ENCODE peak calls at places on chromosomes 4 and X, in six cellular contexts. One of them, this sample, is unnamed.

GRCh38 chrX:74514384-74514783 is 93.1 kb downstream of the SLC16A2 start:
- DNase-seq in endodermal cell: peak
- DNase-seq in kidney: no peak
- DNase-seq in GM23248: no peak
- DNase-seq in neural progenitor cell: no peak
- DNase-seq in IMR-90: no peak
- DNase-seq in this sample: no peak

GRCh38 chr4:110458494-110459266 is 17.3 kb upstream of the ENPEP start:
- DNase-seq in GM23248: no peak
- DNase-seq in IMR-90: no peak
- DNase-seq in endodermal cell: no peak
- DNase-seq in kidney: no peak
- DNase-seq in neural progenitor cell: no peak
- DNase-seq in this sample: no peak

GRCh38 chr4:86359944-86360478 is at the start of gene MAPK10:
- DNase-seq in neural progenitor cell: peak
- DNase-seq in GM23248: peak
- DNase-seq in IMR-90: peak
- DNase-seq in kidney: peak
- DNase-seq in endodermal cell: peak
- DNase-seq in this sample: peak

GRCh38 chr4:155854597-155855226 is 11.4 kb downstream of the ASIC5 start:
- DNase-seq in neural progenitor cell: peak
- DNase-seq in IMR-90: peak
- DNase-seq in kidney: no peak
- DNase-seq in endodermal cell: no peak
- DNase-seq in GM23248: peak
- DNase-seq in this sample: no peak

GRCh38 chrX:17459008-17459407 is 84.0 kb downstream of the NHS start:
- DNase-seq in kidney: no peak
- DNase-seq in endodermal cell: no peak
- DNase-seq in IMR-90: peak
- DNase-seq in neural progenitor cell: no peak
- DNase-seq in GM23248: peak
- DNase-seq in this sample: no peak

GRCh38 chr4:184933311-184933710 is 85.0 kb upstream of the HELT start:
- DNase-seq in GM23248: no peak
- DNase-seq in IMR-90: no peak
- DNase-seq in neural progenitor cell: no peak
- DNase-seq in endodermal cell: no peak
- DNase-seq in kidney: no peak
- DNase-seq in this sample: no peak

GRCh38 chr4:57109847-57110634 is at the start of gene IGFBP7:
- DNase-seq in GM23248: peak
- DNase-seq in IMR-90: no peak
- DNase-seq in endodermal cell: peak
- DNase-seq in neural progenitor cell: peak
- DNase-seq in kidney: peak
- DNase-seq in this sample: no peak

GRCh38 chr4:99383833-99384392 is 31.4 kb upstream of the ADH1C start:
- DNase-seq in endodermal cell: no peak
- DNase-seq in kidney: peak
- DNase-seq in GM23248: peak
- DNase-seq in neural progenitor cell: no peak
- DNase-seq in IMR-90: peak
- DNase-seq in this sample: no peak

GRCh38 chrX:149633511-149633910 is 1.9 kb upstream of the TMEM185A start:
- DNase-seq in kidney: no peak
- DNase-seq in endodermal cell: no peak
- DNase-seq in neural progenitor cell: no peak
- DNase-seq in GM23248: no peak
- DNase-seq in IMR-90: no peak
- DNase-seq in this sample: no peak

GRCh38 chrX:150975655-150976390 is 7.3 kb upstream of the HMGB3 start:
- DNase-seq in GM23248: no peak
- DNase-seq in endodermal cell: no peak
- DNase-seq in neural progenitor cell: no peak
- DNase-seq in kidney: no peak
- DNase-seq in IMR-90: no peak
- DNase-seq in this sample: no peak

GRCh38 chr4:28654618-28655017 is 1794.0 kb downstream of the STIM2 start:
- DNase-seq in kidney: no peak
- DNase-seq in GM23248: no peak
- DNase-seq in IMR-90: peak
- DNase-seq in neural progenitor cell: no peak
- DNase-seq in endodermal cell: no peak
- DNase-seq in this sample: no peak

GRCh38 chrX:141732031-141732430 is 33.5 kb upstream of the SPANXD start:
- DNase-seq in endodermal cell: no peak
- DNase-seq in IMR-90: no peak
- DNase-seq in kidney: no peak
- DNase-seq in GM23248: no peak
- DNase-seq in neural progenitor cell: no peak
- DNase-seq in this sample: no peak

GRCh38 chr4:119559044-119559647 is 69.5 kb downstream of the PDE5A start:
- DNase-seq in IMR-90: peak
- DNase-seq in neural progenitor cell: peak
- DNase-seq in GM23248: peak
- DNase-seq in kidney: no peak
- DNase-seq in endodermal cell: no peak
- DNase-seq in this sample: no peak

GRCh38 chr4:25252230-25253071 is 18.6 kb downstream of the PI4K2B start:
- DNase-seq in endodermal cell: no peak
- DNase-seq in kidney: no peak
- DNase-seq in neural progenitor cell: no peak
- DNase-seq in IMR-90: no peak
- DNase-seq in GM23248: no peak
- DNase-seq in this sample: no peak

GRCh38 chr4:90211174-90211573 is 84.0 kb downstream of the CCSER1 start:
- DNase-seq in endodermal cell: no peak
- DNase-seq in IMR-90: no peak
- DNase-seq in GM23248: no peak
- DNase-seq in kidney: no peak
- DNase-seq in neural progenitor cell: no peak
- DNase-seq in this sample: no peak

GRCh38 chr4:116073051-116073450 is 959.6 kb upstream of the NDST4 start:
- DNase-seq in IMR-90: no peak
- DNase-seq in GM23248: no peak
- DNase-seq in neural progenitor cell: no peak
- DNase-seq in endodermal cell: no peak
- DNase-seq in kidney: no peak
- DNase-seq in this sample: no peak

GRCh38 chr4:692771-693554 is 4.0 kb upstream of the SLC49A3 start:
- DNase-seq in kidney: no peak
- DNase-seq in GM23248: no peak
- DNase-seq in neural progenitor cell: peak
- DNase-seq in IMR-90: no peak
- DNase-seq in endodermal cell: no peak
- DNase-seq in this sample: no peak

GRCh38 chrX:63657821-63658220 is 127.2 kb downstream of the ARHGEF9 start:
- DNase-seq in GM23248: peak
- DNase-seq in IMR-90: peak
- DNase-seq in kidney: no peak
- DNase-seq in neural progenitor cell: no peak
- DNase-seq in endodermal cell: no peak
- DNase-seq in this sample: no peak

GRCh38 chrX:151458824-151459223 is 61.8 kb downstream of the VMA21 start:
- DNase-seq in neural progenitor cell: no peak
- DNase-seq in GM23248: peak
- DNase-seq in endodermal cell: no peak
- DNase-seq in kidney: no peak
- DNase-seq in IMR-90: peak
- DNase-seq in this sample: no peak

GRCh38 chr4:69843301-69843700 is 16.6 kb downstream of the SULT1E1 start:
- DNase-seq in GM23248: no peak
- DNase-seq in neural progenitor cell: no peak
- DNase-seq in IMR-90: no peak
- DNase-seq in kidney: no peak
- DNase-seq in endodermal cell: no peak
- DNase-seq in this sample: no peak

GRCh38 chr4:123359449-123360306 is 36.9 kb upstream of the SPRY1 start:
- DNase-seq in IMR-90: no peak
- DNase-seq in neural progenitor cell: no peak
- DNase-seq in endodermal cell: peak
- DNase-seq in kidney: no peak
- DNase-seq in GM23248: no peak
- DNase-seq in this sample: no peak

GRCh38 chr4:10185518-10186227 is 69.1 kb upstream of the WDR1 start:
- DNase-seq in endodermal cell: no peak
- DNase-seq in IMR-90: no peak
- DNase-seq in GM23248: no peak
- DNase-seq in kidney: no peak
- DNase-seq in neural progenitor cell: no peak
- DNase-seq in this sample: no peak

GRCh38 chr4:38686682-38687081 is 22.7 kb downstream of the KLF3 start:
- DNase-seq in endodermal cell: no peak
- DNase-seq in GM23248: no peak
- DNase-seq in neural progenitor cell: no peak
- DNase-seq in IMR-90: no peak
- DNase-seq in kidney: no peak
- DNase-seq in this sample: no peak

GRCh38 chrX:2875798-2876399 is 47.2 kb downstream of the GYG2 start:
- DNase-seq in GM23248: peak
- DNase-seq in endodermal cell: no peak
- DNase-seq in IMR-90: no peak
- DNase-seq in neural progenitor cell: peak
- DNase-seq in kidney: no peak
- DNase-seq in this sample: no peak

GRCh38 chr4:174071591-174071990 is 211.9 kb downstream of the FBXO8 start:
- DNase-seq in neural progenitor cell: no peak
- DNase-seq in GM23248: no peak
- DNase-seq in kidney: no peak
- DNase-seq in endodermal cell: no peak
- DNase-seq in IMR-90: no peak
- DNase-seq in this sample: no peak

GRCh38 chr4:83219344-83219990 is 65.1 kb downstream of the COQ2 start:
- DNase-seq in neural progenitor cell: no peak
- DNase-seq in IMR-90: no peak
- DNase-seq in kidney: peak
- DNase-seq in endodermal cell: no peak
- DNase-seq in GM23248: peak
- DNase-seq in this sample: no peak

GRCh38 chr4:22897520-22898108 is 204.9 kb downstream of the GBA3 start:
- DNase-seq in GM23248: peak
- DNase-seq in kidney: no peak
- DNase-seq in IMR-90: peak
- DNase-seq in neural progenitor cell: peak
- DNase-seq in endodermal cell: peak
- DNase-seq in this sample: peak

GRCh38 chr4:182698212-182698611 is 219.0 kb downstream of the DCTD start:
- DNase-seq in neural progenitor cell: no peak
- DNase-seq in endodermal cell: no peak
- DNase-seq in GM23248: no peak
- DNase-seq in kidney: no peak
- DNase-seq in IMR-90: peak
- DNase-seq in this sample: no peak

GRCh38 chrX:41604154-41604553 is 84.6 kb upstream of the GPR34 start:
- DNase-seq in IMR-90: no peak
- DNase-seq in endodermal cell: no peak
- DNase-seq in neural progenitor cell: no peak
- DNase-seq in GM23248: no peak
- DNase-seq in kidney: no peak
- DNase-seq in this sample: no peak
- H3K9ac ChIP-seq in IMR-90: no peak
- H3K9ac ChIP-seq in endodermal cell: no peak
- H3K9ac ChIP-seq in neural progenitor cell: no peak
- H3K9ac ChIP-seq in GM23248: no peak
- H3K9ac ChIP-seq in kidney: no peak
- H3K9ac ChIP-seq in this sample: no peak

DNA sequence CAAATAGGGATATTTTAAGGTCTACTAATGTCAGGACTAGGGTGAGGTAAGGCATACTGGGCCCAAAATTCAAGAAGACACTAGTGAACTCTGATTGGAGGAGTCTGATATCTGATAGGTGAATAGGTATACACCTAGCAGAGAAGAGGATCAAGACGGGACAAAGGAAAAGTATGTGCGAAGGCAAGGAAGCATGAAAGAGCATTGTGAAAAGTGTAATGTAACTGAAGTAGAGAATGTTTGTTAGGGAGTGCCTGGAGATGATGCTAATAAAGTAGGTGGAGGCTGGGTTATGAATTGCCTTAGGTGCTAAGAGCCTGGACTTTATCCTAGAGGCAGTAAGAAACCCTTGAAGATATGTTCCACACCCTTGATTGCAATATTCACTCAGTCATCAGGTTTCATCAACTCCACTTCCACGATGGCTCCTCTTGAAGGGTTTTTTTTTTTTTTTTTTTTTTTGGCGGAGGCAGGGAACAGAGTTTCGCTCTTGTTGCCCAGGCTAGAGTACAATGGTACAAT is 49.9 kb upstream of the XIAP start:
- DNase-seq in neural progenitor cell: no peak
- DNase-seq in GM23248: no peak
- DNase-seq in endodermal cell: no peak
- DNase-seq in IMR-90: no peak
- DNase-seq in kidney: no peak
- DNase-seq in this sample: no peak
- H3K9ac ChIP-seq in neural progenitor cell: no peak
- H3K9ac ChIP-seq in GM23248: no peak
- H3K9ac ChIP-seq in endodermal cell: no peak
- H3K9ac ChIP-seq in IMR-90: no peak
- H3K9ac ChIP-seq in kidney: no peak
- H3K9ac ChIP-seq in this sample: no peak

DNA sequence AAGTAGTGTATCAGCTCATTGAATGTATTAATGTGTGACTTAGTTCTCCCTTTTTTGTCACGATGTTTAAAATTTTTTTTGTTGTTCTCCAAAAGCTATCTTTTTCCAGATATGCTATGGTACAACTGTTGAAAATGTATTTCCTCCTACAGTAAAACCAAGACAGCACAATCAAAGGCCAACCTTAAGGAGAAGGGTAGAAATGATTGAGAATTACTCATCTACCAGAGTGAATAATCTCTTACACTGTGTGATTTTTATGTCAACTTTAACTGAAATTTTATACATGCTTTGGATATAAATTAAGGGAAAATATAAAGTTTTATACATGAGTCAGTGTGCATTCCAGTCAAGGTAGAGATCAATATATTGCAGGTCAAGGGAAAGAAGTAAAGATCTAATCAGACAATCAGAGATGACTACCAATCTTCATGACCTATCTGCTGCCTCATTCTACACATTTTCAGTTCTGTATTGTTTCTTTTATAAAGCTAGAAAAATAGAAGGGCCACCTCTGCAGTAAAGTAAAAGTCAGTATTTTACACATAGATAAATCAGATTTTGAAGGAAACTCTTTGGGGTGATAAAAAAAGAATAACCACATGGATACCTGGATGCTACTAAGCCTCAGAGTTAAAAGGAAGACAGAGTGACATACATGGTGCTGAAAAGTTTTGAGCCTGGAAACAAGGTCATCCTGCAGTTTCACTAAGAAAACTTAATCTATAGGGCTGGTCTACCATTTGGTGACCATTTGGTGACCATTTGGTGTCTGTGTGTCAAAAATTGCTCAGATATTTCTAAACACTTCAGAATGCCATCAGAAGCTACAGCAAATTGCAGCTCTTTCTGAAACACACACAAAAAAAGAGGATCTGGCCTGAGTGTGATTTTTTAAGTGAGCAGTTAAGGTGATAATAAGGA is 1.6 kb downstream of the FAM13A start:
- DNase-seq in kidney: no peak
- DNase-seq in IMR-90: no peak
- DNase-seq in neural progenitor cell: peak
- DNase-seq in GM23248: peak
- DNase-seq in endodermal cell: no peak
- DNase-seq in this sample: no peak
- H3K9ac ChIP-seq in kidney: peak
- H3K9ac ChIP-seq in IMR-90: peak
- H3K9ac ChIP-seq in neural progenitor cell: peak
- H3K9ac ChIP-seq in GM23248: peak
- H3K9ac ChIP-seq in endodermal cell: no peak
- H3K9ac ChIP-seq in this sample: no peak

GRCh38 chrX:45760187-45760742 is 559.6 kb upstream of the DIPK2B start:
- DNase-seq in IMR-90: no peak
- DNase-seq in GM23248: no peak
- DNase-seq in neural progenitor cell: no peak
- DNase-seq in kidney: no peak
- DNase-seq in endodermal cell: no peak
- DNase-seq in this sample: no peak
- H3K9ac ChIP-seq in IMR-90: peak
- H3K9ac ChIP-seq in GM23248: peak
- H3K9ac ChIP-seq in neural progenitor cell: no peak
- H3K9ac ChIP-seq in kidney: no peak
- H3K9ac ChIP-seq in endodermal cell: no peak
- H3K9ac ChIP-seq in this sample: no peak